ENCODE peak calls at places on chromosomes 1 and 21, in eight cellular contexts. W is transverse colon, C is stomach, F is GM23338, O is K562, B is GM12878, V is spleen, I is endothelial cell of umbilical vein. U is an unnamed sample.

GRCh38 chr21:36403713-36404112 is 18.5 kb downstream of the CHAF1B start:
- DNase-seq in B (no peak), I (no peak), V (no peak), W (no peak), O (no peak), F (no peak), C (no peak), U (no peak)

GRCh38 chr1:1406101-1406820 is 832 bp downstream of the MRPL20 start:
- DNase-seq in C (no peak), B (no peak), W (no peak), F (no peak), I (no peak), V (peak; percentile 83), O (peak; percentile 36), U (no peak)

GRCh38 chr1:119587328-119587727 is 60.7 kb downstream of the ZNF697 start:
- DNase-seq in V (no peak), O (no peak), B (no peak), C (no peak), F (no peak), W (no peak), I (peak; percentile 44), U (no peak)

GRCh38 chr1:171350579-171350978 is 36.6 kb downstream of the FMO4 start:
- DNase-seq in F (no peak), B (no peak), O (no peak), W (no peak), V (no peak), I (no peak), C (no peak), U (no peak)

GRCh38 chr1:164581762-164582161 is 22.8 kb downstream of the PBX1 start:
- DNase-seq in V (no peak), I (no peak), F (no peak), B (no peak), C (no peak), W (no peak), O (no peak), U (no peak)

GRCh38 chr1:226403522-226404034 is 4.3 kb downstream of the PARP1 start:
- DNase-seq in I (peak; percentile 6), V (no peak), W (no peak), C (no peak), F (peak; percentile 43), O (peak; percentile 58), B (no peak), U (no peak)

GRCh38 chr1:216902669-216903388 is 179.6 kb upstream of the ESRRG start:
- DNase-seq in O (no peak), W (no peak), I (no peak), F (no peak), C (peak; percentile 64), B (no peak), V (no peak), U (peak; percentile 94)

GRCh38 chr1:31064685-31065309 is 720 bp downstream of the PUM1 start:
- DNase-seq in W (peak; percentile 23), I (peak; percentile 68), F (no peak), B (no peak), V (peak; percentile 81), O (peak; percentile 59), C (no peak), U (no peak)

GRCh38 chr1:94067196-94067595 is 53.8 kb downstream of the ABCA4 start:
- DNase-seq in F (no peak), B (no peak), C (no peak), W (no peak), I (peak; percentile 95), O (no peak), V (no peak), U (no peak)

GRCh38 chr21:46118871-46119564 is 21.1 kb downstream of the COL6A2 start:
- DNase-seq in O (no peak), I (no peak), F (no peak), B (no peak), V (peak; percentile 59), W (peak; percentile 6), C (no peak), U (no peak)

GRCh38 chr1:62070384-62071011 is 124.2 kb upstream of the L1TD1 start:
- DNase-seq in I (peak; percentile 31), O (peak; percentile 15), W (no peak), F (peak; percentile 49), B (no peak), C (no peak), V (no peak), U (no peak)

GRCh38 chr1:113534130-113534817 is 144.0 kb downstream of the MAGI3 start:
- DNase-seq in O (no peak), B (no peak), W (no peak), F (no peak), I (no peak), C (no peak), V (no peak), U (no peak)

DNA sequence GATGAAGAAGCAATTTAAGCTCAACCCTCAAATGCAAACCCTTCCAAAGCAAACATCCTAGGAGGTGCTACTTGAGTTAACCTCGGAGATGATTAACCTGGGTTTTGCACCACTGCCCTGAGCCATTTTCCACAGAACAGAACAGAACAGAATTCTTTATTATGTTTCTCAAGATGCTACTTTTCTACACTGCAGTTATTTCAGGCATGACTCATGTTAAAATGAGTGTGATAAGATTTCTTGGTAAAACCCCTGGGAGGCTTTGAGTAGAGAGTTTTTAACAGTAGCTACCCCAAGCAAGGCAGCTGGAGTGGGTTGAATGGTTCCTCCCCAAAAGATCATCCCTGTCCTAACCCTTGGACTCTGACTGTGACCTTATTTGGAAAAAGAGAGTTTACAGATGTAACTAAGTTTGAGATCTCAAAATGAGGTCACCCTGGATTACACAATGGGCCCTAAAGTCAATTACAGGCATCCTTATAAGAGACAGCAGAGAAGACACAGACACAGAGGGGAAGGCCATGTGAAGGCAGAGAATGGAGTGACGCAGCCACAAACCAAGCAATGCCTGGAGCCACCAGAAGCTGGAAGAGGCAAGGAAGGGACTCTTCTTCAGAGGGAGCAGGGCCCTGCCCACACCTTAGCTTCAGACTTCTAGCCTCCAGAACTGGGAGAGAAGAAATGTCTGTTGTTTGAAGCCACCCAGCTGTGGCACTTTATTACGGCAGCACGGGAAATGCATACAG is 153.4 kb downstream of the ETS2 start:
- DNase-seq in W (peak; percentile 51), C (no peak), I (no peak), B (no peak), V (no peak), O (peak; percentile 15), F (no peak), U (no peak)
- TF ChIP-seq POLR2AphosphoS5 in W (peak; percentile 66), C (peak; percentile 55), I (no peak), B (no peak), V (no peak), O (no peak), F (no peak), U (peak; percentile 10)

GRCh38 chr1:207282049-207282448 is 39.4 kb upstream of the CD55 start:
- DNase-seq in C (no peak), O (no peak), B (no peak), I (peak; percentile 96), V (no peak), F (no peak), W (no peak), U (no peak)

GRCh38 chr1:207286747-207287528 is 34.5 kb upstream of the CD55 start:
- DNase-seq in V (no peak), F (no peak), C (no peak), W (no peak), O (no peak), I (no peak), B (no peak), U (no peak)

GRCh38 chr1:207282496-207283380 is 38.7 kb upstream of the CD55 start:
- DNase-seq in C (peak; percentile 59), W (peak; percentile 79), I (peak; percentile 96), V (no peak), F (no peak), B (no peak), O (no peak), U (no peak)

GRCh38 chr1:207283421-207283820 is 38.1 kb upstream of the CD55 start:
- DNase-seq in F (no peak), V (no peak), O (no peak), C (no peak), W (no peak), I (no peak), B (no peak), U (no peak)

DNA sequence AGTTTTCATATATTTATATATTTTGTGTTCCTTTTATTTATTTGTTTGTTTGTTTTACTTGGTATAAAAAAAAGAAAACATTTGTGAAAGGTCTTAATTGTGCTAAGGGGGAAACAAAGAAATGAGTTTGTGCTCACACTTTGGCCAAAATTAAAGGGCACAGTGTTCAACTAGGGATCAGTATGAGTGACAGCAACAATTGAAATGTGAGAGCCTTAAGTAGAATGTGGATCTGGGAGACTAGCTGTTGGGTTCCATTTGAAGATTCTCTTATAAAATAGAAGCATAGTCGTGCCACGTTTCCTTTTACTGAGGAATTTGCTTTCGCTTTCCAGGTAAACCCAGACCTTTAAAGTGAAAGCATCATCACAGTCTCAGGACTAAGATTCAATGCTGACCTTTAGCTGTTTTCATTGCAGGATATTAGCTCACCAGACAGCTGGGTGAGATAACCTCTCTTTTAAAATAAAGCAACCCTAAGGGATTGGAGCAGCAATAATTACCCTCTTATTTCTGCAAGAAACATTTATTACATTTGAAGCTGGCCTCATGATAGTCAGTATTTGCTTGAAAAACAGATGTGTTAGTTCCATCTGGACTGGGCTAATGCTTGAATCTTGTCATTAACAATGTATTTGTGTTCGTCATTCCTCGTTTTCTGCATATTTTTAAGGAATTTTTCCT is 37.1 kb upstream of the CD55 start:
- DNase-seq in V (no peak), C (no peak), I (peak; percentile 86), O (no peak), B (no peak), F (no peak), W (no peak), U (no peak)
- H3K27me3 ChIP-seq in V (no peaks in the 10 kb centered on the region), C (no peaks in the 10 kb centered on the region), I (no peaks in the 10 kb centered on the region), O (no peaks in the 10 kb centered on the region), B (no peaks in the 10 kb centered on the region), F (no peaks in the 10 kb centered on the region), W (no peaks in the 10 kb centered on the region), U (no peaks in the 10 kb centered on the region)

GRCh38 chr1:206471415-206471801 is 1.1 kb downstream of the IKBKE start:
- DNase-seq in O (no peak), B (no peak), W (no peak), C (no peak), I (no peak), V (no peak), F (no peak), U (no peak)
- H3K4me1 ChIP-seq in O (peaks cover 22% of the 10 kb centered on the region), B (peaks cover 56% of the 10 kb centered on the region), W (peaks cover 21% of the 10 kb centered on the region), C (peaks cover 48% of the 10 kb centered on the region), I (peaks cover 27% of the 10 kb centered on the region), V (peaks cover 31% of the 10 kb centered on the region), F (peaks cover 40% of the 10 kb centered on the region), U (peaks cover 7% of the 10 kb centered on the region)

GRCh38 chr1:48000883-48001282 is 3.7 kb upstream of the TRABD2B start:
- DNase-seq in O (no peak), I (no peak), B (no peak), C (no peak), W (no peak), F (no peak), V (no peak), U (no peak)

GRCh38 chr1:48003741-48004503 is 6.7 kb upstream of the TRABD2B start:
- DNase-seq in C (no peak), B (no peak), I (no peak), F (no peak), W (peak; percentile 56), V (no peak), O (no peak), U (no peak)

GRCh38 chr1:47999097-47999496 is 1.9 kb upstream of the TRABD2B start:
- DNase-seq in B (no peak), W (no peak), F (no peak), O (no peak), I (no peak), V (no peak), C (no peak), U (no peak)

GRCh38 chr1:48001696-48002095 is 4.5 kb upstream of the TRABD2B start:
- DNase-seq in C (no peak), I (no peak), B (no peak), W (no peak), F (no peak), O (no peak), V (no peak), U (no peak)

GRCh38 chr1:48002142-48002541 is 5.0 kb upstream of the TRABD2B start:
- DNase-seq in O (no peak), I (no peak), F (no peak), V (no peak), C (no peak), W (no peak), B (no peak), U (no peak)
- TF ChIP-seq POLR2AphosphoS5 in O (no peak), I (no peak), F (no peak), V (no peak), C (no peak), W (no peak), B (no peak), U (no peak)